ENCODE peak calls at places on chromosomes 13 and 19, in six cellular contexts. One of them, this sample, is unnamed.

GRCh38 chr19:7497292-7497691 is 8.5 kb upstream of the PEX11G start:
- DNase-seq in HepG2: no peak
- DNase-seq in A549: no peak
- DNase-seq in K562: peak
- DNase-seq in endothelial cell of umbilical vein: no peak
- DNase-seq in GM12878: no peak
- DNase-seq in this sample: peak

GRCh38 chr19:42132851-42133528 is 744 bp upstream of the POU2F2 start:
- DNase-seq in endothelial cell of umbilical vein: peak
- DNase-seq in A549: peak
- DNase-seq in HepG2: peak
- DNase-seq in GM12878: peak
- DNase-seq in K562: peak
- DNase-seq in this sample: peak

GRCh38 chr19:29810504-29810871 is 1.3 kb upstream of the CCNE1 start:
- DNase-seq in A549: peak
- DNase-seq in GM12878: no peak
- DNase-seq in K562: peak
- DNase-seq in HepG2: no peak
- DNase-seq in endothelial cell of umbilical vein: no peak
- DNase-seq in this sample: peak

GRCh38 chr13:77262198-77262597 is 64.7 kb downstream of the MYCBP2 start:
- DNase-seq in endothelial cell of umbilical vein: no peak
- DNase-seq in HepG2: no peak
- DNase-seq in GM12878: no peak
- DNase-seq in A549: no peak
- DNase-seq in K562: no peak
- DNase-seq in this sample: no peak

GRCh38 chr13:98794498-98794897 is 42.0 kb upstream of the SLC15A1 start:
- DNase-seq in A549: no peak
- DNase-seq in K562: no peak
- DNase-seq in GM12878: no peak
- DNase-seq in endothelial cell of umbilical vein: no peak
- DNase-seq in HepG2: no peak
- DNase-seq in this sample: no peak

GRCh38 chr19:9323557-9323918 is 441 bp upstream of the ZNF559 start:
- DNase-seq in HepG2: peak
- DNase-seq in K562: peak
- DNase-seq in GM12878: peak
- DNase-seq in A549: peak
- DNase-seq in endothelial cell of umbilical vein: peak
- DNase-seq in this sample: peak

GRCh38 chr19:48085904-48086864 is 24.4 kb downstream of the PLA2G4C start:
- DNase-seq in K562: no peak
- DNase-seq in HepG2: no peak
- DNase-seq in endothelial cell of umbilical vein: no peak
- DNase-seq in GM12878: no peak
- DNase-seq in A549: no peak
- DNase-seq in this sample: peak

GRCh38 chr19:28497137-28497536 is 715.8 kb downstream of the UQCRFS1 start:
- DNase-seq in GM12878: no peak
- DNase-seq in HepG2: no peak
- DNase-seq in K562: no peak
- DNase-seq in A549: no peak
- DNase-seq in endothelial cell of umbilical vein: no peak
- DNase-seq in this sample: no peak

GRCh38 chr13:71320452-71320851 is 546.6 kb downstream of the DACH1 start:
- DNase-seq in endothelial cell of umbilical vein: peak
- DNase-seq in GM12878: no peak
- DNase-seq in HepG2: peak
- DNase-seq in K562: peak
- DNase-seq in A549: peak
- DNase-seq in this sample: peak

GRCh38 chr19:51688665-51689571 is 4.2 kb upstream of the SPACA6 start:
- DNase-seq in endothelial cell of umbilical vein: peak
- DNase-seq in GM12878: no peak
- DNase-seq in HepG2: peak
- DNase-seq in K562: peak
- DNase-seq in A549: peak
- DNase-seq in this sample: no peak

GRCh38 chr19:10115392-10116084 is 4.0 kb downstream of the P2RY11 start:
- DNase-seq in endothelial cell of umbilical vein: no peak
- DNase-seq in K562: no peak
- DNase-seq in A549: no peak
- DNase-seq in HepG2: no peak
- DNase-seq in GM12878: no peak
- DNase-seq in this sample: no peak

DNA sequence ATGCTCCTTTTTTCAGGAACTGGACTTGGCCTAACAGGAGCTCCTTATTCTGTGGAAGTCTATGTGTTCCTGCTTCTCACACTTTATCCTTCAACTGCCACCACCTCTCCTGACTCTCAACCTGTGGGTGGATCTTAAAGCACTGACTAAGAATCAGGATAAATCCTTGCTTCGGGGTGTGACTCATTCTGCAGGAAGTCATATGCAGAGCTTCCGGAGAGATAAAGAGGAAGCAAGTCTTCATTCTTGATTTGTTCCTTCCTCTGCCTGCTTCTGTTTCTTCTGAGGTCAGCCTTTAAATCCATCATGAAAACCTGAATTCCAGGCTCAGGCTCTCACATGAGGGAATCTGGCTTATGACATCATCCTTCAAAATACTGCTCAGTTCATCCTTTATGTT is 137.1 kb upstream of the ATXN8OS start:
- DNase-seq in GM12878: no peak
- DNase-seq in HepG2: no peak
- DNase-seq in A549: peak
- DNase-seq in K562: no peak
- DNase-seq in endothelial cell of umbilical vein: peak
- DNase-seq in this sample: peak
- TF ChIP-seq POLR2A in GM12878: no peak
- TF ChIP-seq POLR2A in HepG2: no peak
- TF ChIP-seq POLR2A in A549: no peak
- TF ChIP-seq POLR2A in K562: no peak
- TF ChIP-seq POLR2A in endothelial cell of umbilical vein: no peak
- TF ChIP-seq POLR2A in this sample: no peak

GRCh38 chr13:43878897-43879322 is 630 bp downstream of the CCDC122 start:
- DNase-seq in endothelial cell of umbilical vein: peak
- DNase-seq in A549: peak
- DNase-seq in HepG2: peak
- DNase-seq in GM12878: peak
- DNase-seq in K562: no peak
- DNase-seq in this sample: peak

GRCh38 chr13:43872181-43872580 is 7.4 kb downstream of the CCDC122 start:
- DNase-seq in GM12878: no peak
- DNase-seq in endothelial cell of umbilical vein: no peak
- DNase-seq in A549: no peak
- DNase-seq in HepG2: no peak
- DNase-seq in K562: no peak
- DNase-seq in this sample: no peak

GRCh38 chr13:43876366-43876765 is 3.2 kb downstream of the CCDC122 start:
- DNase-seq in GM12878: no peak
- DNase-seq in A549: no peak
- DNase-seq in endothelial cell of umbilical vein: no peak
- DNase-seq in HepG2: no peak
- DNase-seq in K562: no peak
- DNase-seq in this sample: no peak

GRCh38 chr13:43877788-43878187 is 1.8 kb downstream of the CCDC122 start:
- DNase-seq in HepG2: no peak
- DNase-seq in K562: no peak
- DNase-seq in A549: no peak
- DNase-seq in endothelial cell of umbilical vein: no peak
- DNase-seq in GM12878: no peak
- DNase-seq in this sample: peak

DNA sequence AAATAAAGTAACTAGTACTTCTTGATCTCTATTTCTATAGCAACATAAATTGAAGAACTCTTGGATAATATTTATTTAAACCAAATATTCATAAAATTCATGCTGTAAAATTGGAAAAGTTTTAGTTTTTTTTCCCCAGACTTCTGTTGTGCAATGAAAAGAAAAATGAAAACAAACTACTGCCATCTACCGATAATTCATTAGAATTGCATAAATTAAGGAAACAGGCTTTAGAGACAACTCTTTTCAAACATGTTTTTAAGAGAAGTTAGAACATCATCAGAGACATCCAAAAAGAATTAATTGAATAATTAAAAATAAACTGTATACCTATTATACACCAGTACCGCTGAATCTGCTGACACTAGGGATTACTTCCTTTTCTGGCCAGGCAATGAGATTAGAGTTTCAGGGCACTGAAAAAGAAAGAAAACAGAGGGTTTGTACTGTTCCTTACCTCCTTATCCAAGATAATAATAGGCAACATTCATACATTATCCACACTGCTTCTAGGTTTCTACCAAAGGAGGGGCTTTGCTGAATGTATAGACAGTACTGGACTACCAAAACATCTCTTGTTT is 4.9 kb downstream of the CCDC122 start:
- DNase-seq in HepG2: no peak
- DNase-seq in A549: no peak
- DNase-seq in GM12878: no peak
- DNase-seq in endothelial cell of umbilical vein: peak
- DNase-seq in K562: peak
- DNase-seq in this sample: peak
- TF ChIP-seq MYC in HepG2: no peak
- TF ChIP-seq MYC in A549: no peak
- TF ChIP-seq MYC in GM12878: no peak
- TF ChIP-seq MYC in endothelial cell of umbilical vein: no peak
- TF ChIP-seq MYC in K562: no peak
- TF ChIP-seq MYC in this sample: no peak

GRCh38 chr19:45692187-45693111 is at the start of gene QPCTL:
- DNase-seq in GM12878: peak
- DNase-seq in K562: peak
- DNase-seq in HepG2: peak
- DNase-seq in endothelial cell of umbilical vein: peak
- DNase-seq in A549: peak
- DNase-seq in this sample: peak
- TF ChIP-seq POLR2A in GM12878: peak
- TF ChIP-seq POLR2A in K562: peak
- TF ChIP-seq POLR2A in HepG2: peak
- TF ChIP-seq POLR2A in endothelial cell of umbilical vein: peak
- TF ChIP-seq POLR2A in A549: peak
- TF ChIP-seq POLR2A in this sample: peak

GRCh38 chr13:50365683-50366391 is 350.6 kb downstream of the KCNRG start:
- DNase-seq in K562: no peak
- DNase-seq in endothelial cell of umbilical vein: peak
- DNase-seq in HepG2: peak
- DNase-seq in GM12878: peak
- DNase-seq in A549: peak
- DNase-seq in this sample: peak

GRCh38 chr13:50361282-50361681 is 346.0 kb downstream of the KCNRG start:
- DNase-seq in GM12878: no peak
- DNase-seq in HepG2: no peak
- DNase-seq in A549: no peak
- DNase-seq in endothelial cell of umbilical vein: no peak
- DNase-seq in K562: no peak
- DNase-seq in this sample: no peak

GRCh38 chr13:50369646-50370045 is 354.4 kb downstream of the KCNRG start:
- DNase-seq in HepG2: no peak
- DNase-seq in endothelial cell of umbilical vein: no peak
- DNase-seq in A549: no peak
- DNase-seq in K562: no peak
- DNase-seq in GM12878: no peak
- DNase-seq in this sample: no peak

GRCh38 chr13:50366488-50367174 is 351.4 kb downstream of the KCNRG start:
- DNase-seq in GM12878: peak
- DNase-seq in K562: no peak
- DNase-seq in A549: no peak
- DNase-seq in endothelial cell of umbilical vein: peak
- DNase-seq in HepG2: no peak
- DNase-seq in this sample: peak

GRCh38 chr13:50365300-50365682 is 350.0 kb downstream of the KCNRG start:
- DNase-seq in A549: no peak
- DNase-seq in K562: no peak
- DNase-seq in endothelial cell of umbilical vein: peak
- DNase-seq in GM12878: no peak
- DNase-seq in HepG2: no peak
- DNase-seq in this sample: peak
- TF ChIP-seq MYC in A549: no peak
- TF ChIP-seq MYC in K562: no peak
- TF ChIP-seq MYC in endothelial cell of umbilical vein: no peak
- TF ChIP-seq MYC in GM12878: no peak
- TF ChIP-seq MYC in HepG2: no peak
- TF ChIP-seq MYC in this sample: no peak

GRCh38 chr19:3080281-3080680 is 13.9 kb upstream of the GNA11 start:
- DNase-seq in GM12878: no peak
- DNase-seq in K562: no peak
- DNase-seq in HepG2: no peak
- DNase-seq in A549: no peak
- DNase-seq in endothelial cell of umbilical vein: peak
- DNase-seq in this sample: no peak
- TF ChIP-seq POLR2A in GM12878: no peak
- TF ChIP-seq POLR2A in K562: no peak
- TF ChIP-seq POLR2A in HepG2: no peak
- TF ChIP-seq POLR2A in A549: no peak
- TF ChIP-seq POLR2A in endothelial cell of umbilical vein: no peak
- TF ChIP-seq POLR2A in this sample: no peak

DNA sequence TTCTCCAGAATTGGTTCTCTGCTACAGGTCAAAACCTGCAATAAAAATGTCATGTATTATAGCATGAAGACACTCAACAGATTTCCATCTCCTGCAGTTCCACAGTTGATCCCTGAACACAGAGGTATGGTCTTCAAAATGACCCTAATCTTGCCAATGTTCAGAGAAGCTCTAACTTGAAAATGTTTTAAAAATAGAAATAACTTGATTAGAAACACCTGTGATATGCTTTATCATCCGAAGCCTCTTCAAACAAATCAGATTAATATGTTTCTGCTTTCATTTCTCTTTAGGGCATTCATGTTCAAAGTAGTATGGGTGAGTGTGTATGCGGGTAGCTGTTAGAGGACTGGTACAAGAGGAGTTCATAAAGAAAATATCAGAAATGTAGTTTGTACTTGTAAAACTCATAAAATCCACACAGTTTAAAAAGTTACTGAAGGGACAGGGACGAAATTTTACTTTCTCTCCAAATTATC is 60.4 kb downstream of the KCNRG start:
- DNase-seq in K562: no peak
- DNase-seq in HepG2: no peak
- DNase-seq in A549: no peak
- DNase-seq in endothelial cell of umbilical vein: peak
- DNase-seq in GM12878: no peak
- DNase-seq in this sample: no peak
- TF ChIP-seq MYC in K562: no peak
- TF ChIP-seq MYC in HepG2: no peak
- TF ChIP-seq MYC in A549: no peak
- TF ChIP-seq MYC in endothelial cell of umbilical vein: no peak
- TF ChIP-seq MYC in GM12878: no peak
- TF ChIP-seq MYC in this sample: no peak

This sample was measured in NB4.